ENCODE peak calls at places on chromosome 21, in nine cellular contexts. O is Caco-2; G is GM12878; L is pancreas; F is tibial artery; E is heart left ventricle; C is CD8-positive, alpha-beta memory T cell; K is neural progenitor cell; B is A549. V is an unnamed sample.

GRCh38 chr21:19547951-19548635 is 1144.5 kb upstream of the TMPRSS15 start:
- DNase-seq in O (no peak), L (no peak), F (no peak), C (no peak), G (no peak), K (no peak), E (no peak), B (no peak), V (no peak)

GRCh38 chr21:28550057-28550825 is 442.4 kb downstream of the LTN1 start:
- DNase-seq in E (no peak), B (no peak), F (no peak), G (no peak), C (no peak), K (no peak), O (no peak), L (no peak), V (no peak)

GRCh38 chr21:15063821-15064575 is 802 bp downstream of the NRIP1 start:
- DNase-seq in K (peak; percentile 69), F (peak; percentile 73), B (peak; percentile 7), G (no peak), C (peak; percentile 29), L (peak; percentile 81), O (peak; percentile 55), E (peak; percentile 57), V (peak; percentile 70)

GRCh38 chr21:41357546-41357945 is 4.3 kb upstream of the MX2 start:
- DNase-seq in E (no peak), B (no peak), O (no peak), L (peak; percentile 26), C (no peak), G (no peak), K (no peak), F (no peak), V (no peak)

GRCh38 chr21:42047821-42048613 is 23.1 kb upstream of the UMODL1 start:
- DNase-seq in F (peak; percentile 94), O (no peak), E (peak; percentile 64), G (no peak), K (no peak), C (no peak), B (no peak), L (no peak), V (no peak)

GRCh38 chr21:29386803-29387202 is 88.1 kb downstream of the BACH1 start:
- DNase-seq in E (no peak), F (no peak), K (no peak), G (no peak), O (no peak), B (no peak), C (no peak), L (no peak), V (no peak)

GRCh38 chr21:43824883-43825609 is 35.7 kb downstream of the RRP1 start:
- DNase-seq in F (no peak), O (no peak), C (no peak), B (no peak), L (peak; percentile 32), K (no peak), G (no peak), E (no peak), V (no peak)

GRCh38 chr21:29240136-29240535 is 58.6 kb upstream of the BACH1 start:
- DNase-seq in G (no peak), F (no peak), L (no peak), K (no peak), B (no peak), C (no peak), E (no peak), O (no peak), V (no peak)

GRCh38 chr21:17612023-17612564 is 607 bp downstream of the BTG3 start:
- DNase-seq in C (no peak), L (peak; percentile 76), B (no peak), G (no peak), O (peak; percentile 35), E (peak; percentile 16), F (peak; percentile 69), K (no peak), V (peak; percentile 62)

GRCh38 chr21:46294647-46295176 is 8.6 kb downstream of the YBEY start:
- DNase-seq in G (no peak), L (no peak), C (no peak), K (no peak), B (no peak), F (no peak), E (peak; percentile 33), O (no peak), V (no peak)
- H3K4me3 ChIP-seq in G (no peak overlapping the region), L (no peak overlapping the region), C (no peak overlapping the region), K (no peak overlapping the region), B (no peak overlapping the region), F (no peak overlapping the region), E (no peak overlapping the region), O (no peak overlapping the region), V (no peak overlapping the region)

DNA sequence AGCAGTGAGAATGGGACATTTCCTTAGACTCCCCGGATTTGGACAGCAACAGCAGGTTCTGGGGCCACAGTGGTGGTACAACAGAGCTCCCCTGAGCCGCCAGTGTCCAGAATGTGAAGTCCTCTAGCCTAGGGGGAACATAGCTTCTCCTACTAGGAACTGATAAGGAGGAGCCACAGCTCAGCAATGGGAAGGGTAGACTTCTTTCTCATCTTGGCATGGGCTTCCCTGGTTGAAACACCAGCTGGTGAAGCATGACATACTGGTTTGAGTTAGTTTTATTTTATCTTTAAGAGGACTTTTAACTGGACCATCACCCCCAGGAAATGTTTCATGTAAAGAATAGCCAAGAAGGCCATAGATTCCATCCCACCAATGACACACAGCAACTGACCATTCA is 68.4 kb downstream of the KCNJ15 start:
- DNase-seq in G (no peak), E (no peak), B (no peak), F (no peak), C (no peak), K (no peak), O (no peak), L (no peak), V (peak; percentile 32)
- H3K4me1 ChIP-seq in G (no peaks in the 10 kb centered on the region), E (peaks cover 4% of the 10 kb centered on the region), B (peaks cover 22% of the 10 kb centered on the region), F (peaks cover 5% of the 10 kb centered on the region), C (peaks cover 21% of the 10 kb centered on the region), K (peaks cover 6% of the 10 kb centered on the region), O (no peaks in the 10 kb centered on the region), L (no peaks in the 10 kb centered on the region), V (peaks cover 10% of the 10 kb centered on the region)

GRCh38 chr21:35368326-35368725 is 319.2 kb upstream of the RUNX1 start:
- DNase-seq in F (no peak), C (no peak), G (no peak), O (no peak), B (no peak), L (no peak), E (no peak), K (no peak), V (no peak)

GRCh38 chr21:35370071-35370470 is 321.0 kb upstream of the RUNX1 start:
- DNase-seq in E (no peak), G (no peak), B (no peak), F (no peak), L (no peak), K (no peak), C (no peak), O (no peak), V (no peak)

GRCh38 chr21:35363458-35363857 is 314.4 kb upstream of the RUNX1 start:
- DNase-seq in F (no peak), L (no peak), C (no peak), O (no peak), K (no peak), B (no peak), G (no peak), E (no peak), V (no peak)

GRCh38 chr21:35367558-35367957 is 318.5 kb upstream of the RUNX1 start:
- DNase-seq in O (no peak), B (no peak), K (no peak), C (no peak), G (no peak), L (no peak), E (no peak), F (no peak), V (no peak)

DNA sequence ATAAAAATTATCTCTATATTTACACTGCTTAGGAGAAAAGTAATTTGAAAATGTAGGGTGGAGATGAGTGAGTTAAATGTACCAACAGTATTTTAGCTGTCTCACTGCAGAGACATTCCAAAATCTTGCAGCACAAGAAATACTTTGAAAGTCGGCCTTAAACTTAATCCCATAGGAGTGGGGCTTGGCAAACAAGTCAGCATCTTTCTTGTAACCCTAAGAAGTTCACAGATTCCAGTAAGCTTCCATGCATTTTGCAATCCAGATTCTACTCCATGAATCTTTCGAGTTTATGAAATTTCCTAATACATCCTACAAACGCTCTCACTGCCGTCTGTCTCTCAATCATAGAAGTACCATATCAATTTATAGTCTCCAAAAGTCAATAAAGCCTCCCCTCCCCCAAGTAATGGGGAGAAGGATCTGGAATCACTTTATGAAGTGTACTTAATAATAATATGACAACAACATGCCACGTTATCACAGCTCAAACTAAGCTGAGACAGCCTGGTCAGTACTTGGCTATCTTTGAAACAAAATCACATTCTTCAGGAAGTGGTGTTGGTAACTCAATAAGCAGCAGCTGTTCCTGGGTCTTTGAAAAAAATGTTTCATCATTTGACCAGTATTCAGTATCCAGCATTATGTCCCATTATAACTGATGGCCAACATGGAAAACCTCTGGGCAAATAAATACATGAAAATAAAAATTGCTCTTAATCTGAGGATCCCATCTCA is 317.4 kb upstream of the RUNX1 start:
- DNase-seq in B (no peak), F (no peak), K (no peak), C (no peak), G (no peak), L (no peak), E (peak; percentile 37), O (no peak), V (no peak)
- H3K4me3 ChIP-seq in B (no peak overlapping the region), F (no peak overlapping the region), K (no peak overlapping the region), C (no peak overlapping the region), G (no peak overlapping the region), L (no peak overlapping the region), E (no peak overlapping the region), O (no peak overlapping the region), V (no peak overlapping the region)

GRCh38 chr21:33897098-33897497 is 18.5 kb downstream of the ATP5PO start:
- DNase-seq in K (no peak), G (no peak), L (no peak), E (no peak), C (no peak), B (no peak), O (no peak), F (no peak), V (no peak)
- H3K4me1 ChIP-seq in K (peaks cover 32% of the 10 kb centered on the region), G (no peaks in the 10 kb centered on the region), L (peaks cover 6% of the 10 kb centered on the region), E (peaks cover 13% of the 10 kb centered on the region), C (peaks cover 12% of the 10 kb centered on the region), B (peaks cover 3% of the 10 kb centered on the region), O (no peaks in the 10 kb centered on the region), F (peaks cover 25% of the 10 kb centered on the region), V (peaks cover 13% of the 10 kb centered on the region)

GRCh38 chr21:36260802-36261201 is 59.2 kb upstream of the MORC3 start:
- DNase-seq in B (no peak), G (no peak), E (no peak), C (no peak), F (no peak), O (no peak), L (no peak), K (no peak), V (no peak)
- H3K4me3 ChIP-seq in B (no peak overlapping the region), G (peak overlapping the region; percentile 59), E (peak overlapping the region; percentile 54), C (peak overlapping the region; percentile 49), F (peak overlapping the region; percentile 48), O (no peak overlapping the region), L (peak overlapping the region; percentile 52), K (no peak overlapping the region), V (peak overlapping the region; percentile 47)

V was measured in right atrium auricular region.